ENCODE peak calls at places on chromosomes 16 and 17, in seven cellular contexts. P is A673, B is breast epithelium, Z is tibial artery, I is transverse colon, Q is endothelial cell of umbilical vein, G is cardiac muscle cell. U is an unnamed sample. For H3K4me1, the result is how much of the 10 kb centered on the place peaks cover.

GRCh38 chr17:17125136-17126084 is 80.7 kb downstream of the PLD6 start:
- DNase-seq in I (no peak), G (no peak), Z (no peak), Q (no peak), P (peak), B (no peak), U (no peak)

GRCh38 chr17:63082952-63083351 is 116.9 kb downstream of the TANC2 start:
- DNase-seq in G (no peak), Z (no peak), Q (no peak), B (no peak), I (no peak), P (peak), U (no peak)

GRCh38 chr17:78629436-78629995 is 52.3 kb upstream of the DNAH17 start:
- DNase-seq in B (no peak), Z (no peak), P (no peak), G (no peak), I (no peak), Q (no peak), U (no peak)

GRCh38 chr16:88993006-88993787 is 16.2 kb upstream of the CBFA2T3 start:
- DNase-seq in B (no peak), G (no peak), Q (no peak), Z (no peak), P (peak), I (no peak), U (no peak)

GRCh38 chr16:17251496-17251895 is 219.3 kb downstream of the XYLT1 start:
- DNase-seq in P (no peak), G (no peak), Z (no peak), B (no peak), Q (no peak), I (no peak), U (no peak)

GRCh38 chr16:88448461-88449266 is 4.4 kb upstream of the ZFPM1 start:
- DNase-seq in G (no peak), Z (no peak), I (no peak), B (no peak), P (peak), Q (no peak), U (no peak)

GRCh38 chr17:1197781-1198490 is 18.2 kb upstream of the ABR start:
- DNase-seq in P (no peak), Q (no peak), I (peak), Z (peak), B (peak), G (no peak), U (no peak)

GRCh38 chr16:88913870-88914269 is 47.4 kb upstream of the PABPN1L start:
- DNase-seq in Q (no peak), B (no peak), P (no peak), Z (no peak), I (no peak), G (no peak), U (no peak)

GRCh38 chr16:82580293-82580900 is 46.4 kb upstream of the CDH13 start:
- DNase-seq in I (no peak), G (peak), Q (peak), P (peak), Z (no peak), B (no peak), U (no peak)

GRCh38 chr16:354971-355441 is 2.5 kb upstream of the AXIN1 start:
- DNase-seq in Q (no peak), G (no peak), P (no peak), B (no peak), Z (no peak), I (no peak), U (no peak)

GRCh38 chr16:83117810-83118209 is 491.0 kb downstream of the CDH13 start:
- DNase-seq in G (no peak), P (no peak), I (no peak), Q (no peak), Z (no peak), B (no peak), U (no peak)

GRCh38 chr16:19366384-19366783 is 51.3 kb upstream of the TMC5 start:
- DNase-seq in B (no peak), Z (no peak), G (no peak), P (peak), Q (no peak), I (no peak), U (no peak)

DNA sequence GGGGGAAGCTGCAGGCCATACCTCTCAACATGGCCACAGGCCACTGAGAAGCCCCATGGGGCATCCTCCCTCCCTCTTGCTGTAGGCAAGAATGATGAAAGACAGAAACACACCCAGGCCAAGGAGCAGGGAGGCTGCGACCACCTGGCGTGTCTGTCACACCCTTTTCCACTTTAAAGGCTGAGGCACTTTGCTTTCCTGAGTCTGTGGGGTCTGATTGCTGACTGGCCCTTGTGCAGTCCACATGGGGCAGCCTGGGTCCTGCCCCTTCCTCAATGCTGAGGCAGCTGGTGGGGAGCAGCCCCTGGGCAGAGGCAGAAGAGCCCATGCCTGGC is 8.7 kb downstream of the TMEM204 start:
- DNase-seq in G (no peak), Z (no peak), I (no peak), P (no peak), B (no peak), Q (no peak), U (no peak)
- H3K27ac ChIP-seq in G (peak), Z (peak), I (peak), P (no peak), B (peak), Q (peak), U (peak)

GRCh38 chr17:2797632-2798031 is 1.4 kb downstream of the RAP1GAP2 start:
- DNase-seq in Z (no peak), B (no peak), P (no peak), G (no peak), I (peak), Q (no peak), U (no peak)

GRCh38 chr17:2798188-2798587 is 1.9 kb downstream of the RAP1GAP2 start:
- DNase-seq in G (no peak), I (no peak), P (no peak), Q (no peak), B (no peak), Z (no peak), U (no peak)

GRCh38 chr17:2797226-2797625 is 988 bp downstream of the RAP1GAP2 start:
- DNase-seq in P (no peak), Z (no peak), G (no peak), B (no peak), I (no peak), Q (no peak), U (no peak)

GRCh38 chr17:2795412-2796163 is 650 bp upstream of the RAP1GAP2 start:
- DNase-seq in G (no peak), B (no peak), Q (no peak), I (no peak), Z (no peak), P (no peak), U (no peak)

DNA sequence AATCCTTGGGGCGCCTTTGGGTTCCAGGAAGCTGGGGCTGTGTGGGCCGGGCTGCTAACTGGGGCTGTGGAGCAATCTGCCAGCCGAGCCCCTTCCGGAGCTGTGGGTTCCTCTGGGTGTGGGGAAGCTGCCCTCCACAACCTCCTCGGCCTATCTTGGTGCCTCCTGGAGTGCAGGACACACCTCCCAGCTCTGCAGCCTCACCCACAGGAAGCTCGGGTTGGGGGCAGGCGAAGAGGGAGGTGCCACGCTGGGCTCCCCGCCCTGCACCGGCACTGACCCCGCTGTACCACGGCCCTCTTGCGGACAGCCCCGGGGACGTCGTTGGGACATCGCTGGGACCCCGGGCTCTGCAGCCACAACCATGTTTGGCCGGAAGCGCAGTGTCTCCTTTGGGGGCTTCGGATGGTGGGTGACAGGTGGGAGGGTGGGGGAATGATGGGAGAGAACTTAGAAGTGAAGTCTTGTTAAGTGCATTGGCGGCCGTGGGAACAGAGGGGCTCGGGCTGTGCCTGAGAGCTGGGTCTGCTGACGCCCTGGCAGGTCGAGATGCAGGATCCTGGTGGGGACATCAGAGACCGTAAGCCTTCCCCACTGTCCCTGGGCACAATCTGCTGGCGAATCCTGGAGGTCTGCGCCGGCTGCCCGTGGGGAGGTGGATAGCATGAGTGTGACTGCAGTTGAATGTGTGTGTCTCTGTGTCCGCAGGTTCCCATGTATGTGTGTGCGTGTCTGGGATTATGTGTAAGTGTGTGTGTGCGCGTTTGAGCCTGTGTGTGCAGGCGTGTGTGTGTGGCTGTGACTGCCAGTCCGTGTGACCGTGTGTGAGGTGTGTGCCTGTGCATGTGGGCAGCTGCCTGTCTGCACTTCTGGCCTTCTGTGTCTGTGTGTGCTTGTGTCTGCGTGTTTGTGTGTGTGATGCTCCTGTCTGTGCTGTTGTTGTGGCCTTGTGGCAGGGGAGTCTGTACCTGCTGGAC is at the start of gene RAP1GAP2:
- DNase-seq in Z (peak), G (no peak), I (peak), P (no peak), B (peak), Q (no peak), U (no peak)
- H3K4me1 ChIP-seq in Z (under half), G (under half), I (under half), P (under half), B (under half), Q (under half), U (under half)

GRCh38 chr16:1615761-1616160 is 3.6 kb downstream of the CRAMP1 start:
- DNase-seq in Z (no peak), P (no peak), Q (peak), G (no peak), I (no peak), B (no peak), U (no peak)

GRCh38 chr16:1613240-1613639 is 1.1 kb downstream of the CRAMP1 start:
- DNase-seq in G (no peak), Z (no peak), B (no peak), P (no peak), I (no peak), Q (peak), U (no peak)

GRCh38 chr16:1612320-1613111 is at the start of gene CRAMP1:
- DNase-seq in P (peak), Z (peak), I (peak), B (no peak), G (no peak), Q (peak), U (no peak)

GRCh38 chr16:1614226-1615102 is 2.3 kb downstream of the CRAMP1 start:
- DNase-seq in P (peak), Q (peak), Z (no peak), I (peak), G (peak), B (no peak), U (no peak)

GRCh38 chr16:1613728-1614225 is 1.6 kb downstream of the CRAMP1 start:
- DNase-seq in Z (no peak), I (peak), Q (no peak), B (no peak), G (peak), P (no peak), U (no peak)
- H3K4me3 ChIP-seq in Z (peak), I (peak), Q (peak), B (peak), G (peak), P (peak), U (peak)

DNA sequence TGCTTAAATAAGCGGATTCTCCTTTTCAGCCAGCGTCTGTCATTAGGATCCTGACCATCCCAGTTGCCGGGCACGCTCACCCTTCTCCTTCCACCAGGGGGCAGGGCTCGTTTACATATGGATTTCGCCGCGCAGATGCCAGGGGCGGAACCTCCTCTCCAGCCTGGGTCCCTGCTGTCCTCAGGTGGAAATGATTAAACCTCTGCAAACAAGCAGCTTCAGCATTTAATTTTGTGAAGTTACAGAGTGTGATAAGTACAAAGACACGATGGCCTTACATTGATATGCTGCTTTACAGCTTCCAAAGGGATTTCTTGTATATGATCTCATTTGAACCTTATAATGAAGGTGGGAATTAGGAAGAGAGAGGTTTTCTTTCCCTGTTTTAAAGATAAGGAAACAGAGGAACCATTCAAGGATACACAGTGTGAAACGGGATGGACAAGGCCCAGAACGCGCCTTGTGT is 3.9 kb upstream of the KRT28 start:
- DNase-seq in B (peak), P (peak), G (peak), I (peak), Q (peak), Z (peak), U (peak)
- H3K27ac ChIP-seq in B (no peak), P (no peak), G (no peak), I (no peak), Q (no peak), Z (no peak), U (no peak)

GRCh38 chr16:3101018-3101840 is 2.1 kb upstream of the ZSCAN10 start:
- DNase-seq in Z (no peak), Q (peak), G (peak), I (no peak), B (no peak), P (peak), U (no peak)
- H3K4me1 ChIP-seq in Z (under half), Q (under half), G (under half), I (under half), B (under half), P (under half), U (under half)

DNA sequence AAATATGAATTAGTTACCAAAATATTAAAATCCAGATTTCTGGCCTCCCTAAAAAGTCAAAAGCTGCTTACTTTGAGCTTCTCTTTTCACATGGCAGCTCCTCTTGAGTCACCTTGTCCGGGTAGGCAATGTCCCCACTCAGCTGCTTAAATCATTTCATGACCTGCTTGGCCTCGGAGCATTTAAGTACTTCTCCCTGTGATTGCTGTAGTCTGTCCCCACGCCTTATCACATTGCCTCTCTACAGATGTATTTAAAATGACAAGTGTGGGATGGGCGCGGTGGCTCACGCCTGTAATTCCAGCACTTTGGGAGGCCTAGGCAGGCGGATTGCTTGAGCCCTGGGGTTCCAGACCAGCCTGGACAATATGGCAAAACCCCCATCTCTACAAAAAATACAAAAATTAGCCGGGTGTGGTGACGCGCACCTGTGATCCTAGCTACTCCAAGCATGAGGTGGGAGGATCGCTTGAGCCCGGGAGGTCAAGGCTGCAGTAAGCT is 1.2 kb upstream of the GJC1 start:
- DNase-seq in Q (no peak), I (no peak), G (peak), P (no peak), Z (peak), B (no peak), U (no peak)
- H3K4me3 ChIP-seq in Q (no peak), I (no peak), G (no peak), P (no peak), Z (no peak), B (no peak), U (no peak)

GRCh38 chr17:82890339-82890730 is 50.5 kb upstream of the ZNF750 start:
- DNase-seq in Z (no peak), B (peak), I (no peak), P (no peak), G (no peak), Q (no peak), U (no peak)
- H3K27ac ChIP-seq in Z (no peak), B (peak), I (peak), P (peak), G (no peak), Q (no peak), U (no peak)

U was measured in thoracic aorta.